ENCODE peak calls at places on chromosomes 11 and 22, in four cellular contexts. Z is ACHN; M is stimulated activated CD4-positive, alpha-beta T cell treated with anti-CD3 and anti-CD28 coated beads, Interleukin-2, amount 100 ng/mL, for 24 hours; D is HEK293T. K is an unnamed sample.

GRCh38 chr11:101046947-101047346 is 82.7 kb downstream of the PGR start:
- DNase-seq in Z (no peak), M (no peak), D (no peak), K (no peak)

GRCh38 chr11:16041207-16041606 is 315.1 kb downstream of the SOX6 start:
- DNase-seq in Z (no peak), M (no peak), D (no peak), K (no peak)

GRCh38 chr11:118615996-118616395 is 8.6 kb downstream of the PHLDB1 start:
- DNase-seq in Z (no peak), M (no peak), D (no peak), K (no peak)

GRCh38 chr22:22815397-22816170 is 72.0 kb upstream of the IGLL5 start:
- DNase-seq in Z (no peak), M (no peak), D (no peak), K (no peak)

GRCh38 chr11:2551131-2551530 is 106.3 kb downstream of the KCNQ1 start:
- DNase-seq in Z (no peak), M (no peak), D (no peak), K (no peak)

GRCh38 chr11:83252941-83253340 is 33.2 kb downstream of the CCDC90B start:
- DNase-seq in Z (no peak), M (no peak), D (no peak), K (no peak)

GRCh38 chr11:6646040-6646439 is 9.6 kb downstream of the DCHS1 start:
- DNase-seq in Z (no peak), M (no peak), D (no peak), K (no peak)

GRCh38 chr22:29306175-29306829 is at the start of gene GAS2L1:
- DNase-seq in Z (peak), M (peak), D (peak), K (peak)

GRCh38 chr11:60899021-60899936 is 7.1 kb downstream of the PRPF19 start:
- DNase-seq in Z (peak), M (no peak), D (peak), K (peak)

GRCh38 chr11:57116654-57117053 is 65.1 kb upstream of the LRRC55 start:
- DNase-seq in Z (peak), M (peak), D (peak), K (peak)

K was measured in hepatocyte.